ENCODE peak calls at places on chromosomes 12 and 14, in four cellular contexts. I, O, Z and V are unnamed samples.

GRCh38 chr12:19198272-19198671 is 68.7 kb downstream of the PLEKHA5 start:
- DNase-seq in O (peak), I (no peak), Z (no peak), V (no peak)

GRCh38 chr14:22333408-22334274 is 255.4 kb downstream of the DAD1 start:
- DNase-seq in O (peak), I (no peak), Z (no peak), V (no peak)

GRCh38 chr14:86739761-86740160 is 1209.8 kb downstream of the FLRT2 start:
- DNase-seq in O (no peak), I (no peak), Z (no peak), V (no peak)

GRCh38 chr12:47767197-47767724 is 5.8 kb upstream of the SLC48A1 start:
- DNase-seq in Z (peak), I (peak), O (peak), V (no peak)

GRCh38 chr12:115898670-115899069 is 378.8 kb downstream of the MED13L start:
- DNase-seq in Z (no peak), O (peak), I (no peak), V (no peak)

GRCh38 chr12:26810330-26810729 is 22.7 kb downstream of the ITPR2 start:
- DNase-seq in O (peak), I (no peak), Z (peak), V (no peak)

GRCh38 chr12:14995583-14996425 is 23.0 kb downstream of the PDE6H start:
- DNase-seq in O (peak), Z (no peak), I (peak), V (no peak)

GRCh38 chr12:82996168-82996812 is 309.6 kb downstream of the TMTC2 start:
- DNase-seq in Z (no peak), O (no peak), I (no peak), V (no peak)

GRCh38 chr12:115709410-115710065 is 568.0 kb downstream of the MED13L start:
- DNase-seq in I (no peak), O (peak), Z (no peak), V (no peak)

GRCh38 chr12:113844495-113845175 is 121.5 kb downstream of the RBM19 start:
- DNase-seq in I (no peak), O (no peak), Z (no peak), V (no peak)

GRCh38 chr14:90331497-90332270 is at the start of gene NRDE2:
- DNase-seq in O (peak), I (peak), Z (peak), V (peak)

GRCh38 chr12:114757926-114758325 is 74.0 kb upstream of the TBX3 start:
- DNase-seq in I (no peak), Z (no peak), O (no peak), V (no peak)

GRCh38 chr12:52319097-52319496 is 2.1 kb downstream of the KRT83 start:
- DNase-seq in Z (peak), I (peak), O (no peak), V (no peak)

GRCh38 chr12:58419905-58420304 is 478.5 kb downstream of the ATP23 start:
- DNase-seq in I (no peak), O (peak), Z (no peak), V (no peak)

GRCh38 chr12:2937500-2937899 is 21.7 kb upstream of the TEAD4 start:
- DNase-seq in Z (no peak), O (no peak), I (no peak), V (no peak)

GRCh38 chr12:90954921-90955320 is at the start of gene CCER1:
- DNase-seq in Z (no peak), O (no peak), I (no peak), V (no peak)

GRCh38 chr12:109716512-109717389 is 3.1 kb downstream of the FAM222A start:
- DNase-seq in O (peak), Z (no peak), I (no peak), V (no peak)

GRCh38 chr12:115407036-115407435 is 723.1 kb upstream of the TBX3 start:
- DNase-seq in O (no peak), Z (no peak), I (no peak), V (no peak)

GRCh38 chr14:68232643-68233055 is 413.1 kb downstream of the RAD51B start:
- DNase-seq in Z (no peak), I (peak), O (peak), V (no peak)

GRCh38 chr14:74462993-74463392 is 30.1 kb downstream of the NPC2 start:
- DNase-seq in O (no peak), Z (no peak), I (no peak), V (no peak)

GRCh38 chr12:14885718-14886201 is at the start of gene MGP:
- DNase-seq in I (no peak), Z (no peak), O (peak), V (no peak)

GRCh38 chr14:29783556-29783955 is 144.1 kb downstream of the PRKD1 start:
- DNase-seq in Z (no peak), O (no peak), I (no peak), V (no peak)

GRCh38 chr14:88614218-88614907 is 51.5 kb downstream of the ZC3H14 start:
- DNase-seq in O (peak), Z (no peak), I (peak), V (no peak)

GRCh38 chr12:65881965-65882413 is 57.7 kb downstream of the HMGA2 start:
- DNase-seq in Z (peak), O (peak), I (peak), V (peak)

GRCh38 chr14:102320033-102320660 is 601 bp downstream of the ZNF839 start:
- DNase-seq in I (peak), O (peak), Z (no peak), V (no peak)

GRCh38 chr14:82740547-82740946 is 1206.9 kb upstream of the SEL1L start:
- DNase-seq in Z (no peak), I (no peak), O (no peak), V (no peak)

GRCh38 chr12:13163868-13164267 is 32.7 kb upstream of the EMP1 start:
- DNase-seq in I (no peak), Z (no peak), O (peak), V (no peak)

GRCh38 chr12:76866726-76867125 is 12.1 kb downstream of the CSRP2 start:
- DNase-seq in Z (no peak), I (no peak), O (peak), V (no peak)

GRCh38 chr14:20743556-20743955 is 2.1 kb upstream of the EDDM3A start:
- DNase-seq in O (no peak), I (no peak), Z (no peak), V (no peak)

GRCh38 chr12:39300799-39301198 is 142.1 kb downstream of the KIF21A start:
- DNase-seq in O (peak), Z (no peak), I (no peak), V (no peak)

GRCh38 chr14:54918427-54918826 is 15.8 kb upstream of the GCH1 start:
- DNase-seq in Z (no peak), O (no peak), I (no peak), V (no peak)

GRCh38 chr14:104290058-104290667 is 151.8 kb downstream of the KIF26A start:
- DNase-seq in Z (peak), I (no peak), O (no peak), V (peak)

DNA sequence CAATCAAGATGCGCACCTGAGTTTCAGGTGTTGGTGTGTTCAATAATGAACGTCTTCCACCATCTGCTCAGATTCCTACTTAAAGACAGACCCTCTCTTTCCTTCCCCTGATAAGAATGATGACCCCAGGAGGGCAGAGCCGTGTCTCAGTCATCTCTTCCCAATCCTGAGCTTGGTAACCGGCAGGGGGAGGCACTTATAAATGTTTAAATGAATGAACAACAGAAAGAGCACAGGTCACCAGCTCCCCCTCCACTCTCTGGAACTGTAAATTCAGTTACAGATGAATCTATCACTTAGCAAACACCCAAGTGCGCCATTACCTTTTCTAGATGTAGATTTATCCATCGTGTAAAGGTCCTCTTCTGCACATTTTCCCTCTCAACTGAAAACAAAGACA is 72.4 kb upstream of the DICER1 start:
- DNase-seq in O (no peak), I (no peak), Z (no peak), V (no peak)
- TF ChIP-seq CTCF in O (no peak), I (no peak), Z (no peak), V (no peak)

DNA sequence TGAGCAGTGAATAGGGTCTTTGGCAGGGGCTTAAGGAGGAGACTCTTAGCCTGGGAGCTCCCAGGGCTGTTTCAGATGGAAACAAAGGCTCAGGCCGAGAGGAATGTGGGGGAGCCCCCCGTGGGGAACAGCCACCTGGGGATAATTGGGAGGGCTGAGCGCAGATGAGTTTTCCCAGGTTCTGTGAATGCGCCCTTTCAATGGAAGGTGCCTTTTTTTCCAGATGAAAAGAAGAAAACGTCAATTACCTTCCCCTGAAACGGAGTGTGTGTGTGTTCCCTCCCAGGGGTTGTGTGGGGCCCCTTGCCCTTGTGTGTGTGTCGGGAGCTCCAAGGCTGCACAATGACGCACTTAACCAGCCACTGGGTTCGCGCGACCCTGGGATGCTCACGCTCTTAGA is 14.4 kb downstream of the MEG3 start:
- DNase-seq in O (no peak), I (no peak), Z (no peak), V (no peak)
- TF ChIP-seq CTCF in O (no peak), I (no peak), Z (no peak), V (no peak)

DNA sequence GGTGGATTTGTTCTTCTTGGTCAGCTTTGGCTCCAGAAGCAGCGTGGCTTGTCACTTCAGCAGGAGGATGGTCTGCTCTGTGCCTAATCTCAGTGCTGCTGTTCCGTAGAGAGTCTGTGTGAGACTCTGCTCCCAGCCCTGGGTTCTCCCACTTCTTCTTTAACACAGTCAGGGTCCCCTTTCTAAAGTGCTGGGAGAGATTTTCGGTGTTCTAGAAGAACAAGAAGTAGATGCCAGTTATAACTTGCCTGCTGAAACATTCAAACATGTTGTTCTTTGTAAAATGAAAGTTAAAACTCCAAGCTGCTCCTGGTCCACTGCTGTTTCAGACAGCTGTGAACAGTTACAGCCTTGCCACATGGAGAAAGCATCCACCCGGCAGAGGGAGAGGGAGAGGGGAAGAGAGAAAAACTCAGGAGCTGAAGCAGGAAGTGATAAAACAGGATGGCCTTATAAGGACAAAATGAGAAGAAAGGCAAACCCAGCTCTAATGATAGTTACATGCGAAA is 55.2 kb upstream of the CERS5 start:
- DNase-seq in I (peak), O (peak), Z (peak), V (no peak)
- TF ChIP-seq CTCF in I (no peak), O (peak), Z (no peak), V (no peak)

GRCh38 chr12:22118206-22118605 is 72.2 kb downstream of the CMAS start:
- DNase-seq in I (no peak), O (no peak), Z (no peak), V (no peak)

GRCh38 chr12:22116376-22116775 is 70.4 kb downstream of the CMAS start:
- DNase-seq in I (no peak), Z (no peak), O (no peak), V (no peak)

GRCh38 chr12:22124987-22125386 is 79.0 kb downstream of the CMAS start:
- DNase-seq in O (no peak), I (no peak), Z (no peak), V (no peak)

GRCh38 chr12:22117551-22117950 is 71.5 kb downstream of the CMAS start:
- DNase-seq in O (no peak), Z (no peak), I (no peak), V (no peak)

GRCh38 chr12:22121224-22121623 is 75.2 kb downstream of the CMAS start:
- DNase-seq in O (no peak), Z (peak), I (peak), V (no peak)
- TF ChIP-seq CTCF in O (peak), Z (peak), I (peak), V (peak)

DNA sequence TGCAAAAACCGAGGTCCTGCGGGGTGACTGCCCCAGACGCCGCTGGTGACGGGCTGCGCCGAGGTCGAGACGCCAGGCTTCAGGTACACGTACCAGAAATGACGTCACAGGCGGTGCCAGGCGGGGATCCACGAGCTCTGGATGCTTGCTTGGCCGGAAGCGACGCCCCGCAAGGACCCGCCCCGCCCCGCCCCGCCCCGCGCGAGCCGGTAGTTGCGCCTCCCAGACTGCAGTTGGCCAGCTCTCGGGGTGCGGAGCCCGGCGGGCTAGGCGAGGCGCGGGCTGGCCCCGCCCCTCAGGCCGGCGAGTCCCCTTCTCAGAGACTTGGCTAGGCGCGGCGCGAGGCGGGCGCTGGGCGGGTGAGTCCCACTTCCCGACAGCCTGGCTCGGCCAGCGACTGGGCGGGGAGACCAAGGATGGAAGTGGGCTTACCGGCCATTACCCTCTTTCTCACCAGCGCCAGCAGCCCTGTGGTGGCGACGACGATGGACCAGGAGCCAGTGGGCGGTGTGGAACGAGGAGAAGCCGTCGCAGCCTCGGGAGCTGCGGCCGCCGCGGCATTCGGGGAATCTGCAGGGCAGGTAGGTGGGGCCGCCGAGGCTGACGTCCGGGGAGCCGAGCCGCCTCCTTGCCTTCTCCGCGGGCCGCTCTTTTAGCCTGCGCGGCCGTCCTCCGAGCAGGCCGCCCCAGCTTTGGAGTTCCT is at the start of gene FAM177A1:
- DNase-seq in Z (peak), O (peak), I (peak), V (peak)
- TF ChIP-seq CTCF in Z (no peak), O (no peak), I (no peak), V (no peak)

DNA sequence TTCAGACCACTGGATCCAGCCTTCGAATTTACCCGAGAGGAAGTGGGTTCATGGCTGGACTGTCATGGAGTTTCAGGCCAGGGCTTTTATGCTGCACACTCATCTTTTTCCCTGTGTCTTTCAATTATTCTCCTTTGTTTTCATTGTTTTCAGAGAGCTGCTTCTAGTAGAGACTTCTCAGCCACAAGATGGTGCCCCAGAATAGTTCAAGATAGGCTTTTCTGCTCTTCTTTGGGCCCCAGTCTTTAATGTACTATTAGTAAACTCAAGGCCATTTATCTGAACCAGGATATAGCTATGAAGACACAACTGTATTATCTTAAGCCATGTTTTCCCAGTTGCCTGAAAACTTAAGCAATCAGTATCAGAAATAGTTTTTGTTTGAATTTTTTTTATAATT is 30.4 kb upstream of the PSMA6 start:
- DNase-seq in Z (no peak), I (no peak), O (peak), V (no peak)
- TF ChIP-seq CTCF in Z (no peak), I (no peak), O (peak), V (peak)

GRCh38 chr14:69235708-69236107 is 24.2 kb upstream of the GALNT16 start:
- DNase-seq in Z (no peak), I (no peak), O (no peak), V (no peak)
- TF ChIP-seq CTCF in Z (no peak), I (no peak), O (no peak), V (no peak)

DNA sequence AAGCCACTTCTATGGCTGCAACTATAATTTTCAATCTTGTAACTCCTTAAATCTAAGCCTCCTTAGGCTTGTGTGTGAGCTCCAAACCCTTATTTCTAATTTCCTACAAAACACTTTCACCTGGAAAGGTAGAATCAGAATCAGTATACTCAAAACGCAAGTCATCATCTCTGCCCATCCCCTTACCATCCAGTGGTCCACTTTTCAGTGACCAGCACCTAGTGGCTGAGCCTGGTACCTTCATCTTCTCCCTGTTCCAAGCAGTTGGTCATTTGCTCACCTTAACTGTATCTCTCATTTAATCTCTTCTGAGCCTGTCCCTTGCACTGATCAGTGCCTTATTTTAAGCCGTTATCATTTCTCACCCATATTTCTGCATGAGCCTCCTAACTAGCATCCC is 107.9 kb downstream of the PPM1H start:
- DNase-seq in Z (no peak), I (no peak), O (no peak), V (no peak)
- TF ChIP-seq CTCF in Z (no peak), I (no peak), O (no peak), V (peak)